ENCODE peak calls at places on chromosomes 5 and 9, in five cellular contexts. M, L, P, F and A are unnamed samples.

GRCh38 chr9:131635285-131635684 is 90.0 kb downstream of the PRRT1B start:
- DNase-seq in F (peak), M (no peak), P (peak), L (peak), A (peak)

GRCh38 chr9:38682713-38683112 is 37.2 kb downstream of the FAM240B start:
- DNase-seq in F (no peak), M (no peak), L (no peak), P (no peak), A (peak)

GRCh38 chr9:92265159-92265558 is 28.3 kb downstream of the IARS1 start:
- DNase-seq in M (no peak), F (no peak), P (no peak), L (peak), A (no peak)

GRCh38 chr9:70571247-70571646 is 156.8 kb upstream of the KLF9 start:
- DNase-seq in F (no peak), M (no peak), L (no peak), P (no peak), A (no peak)

GRCh38 chr5:144697847-144698262 is 527.2 kb downstream of the KCTD16 start:
- DNase-seq in F (no peak), M (no peak), P (no peak), L (no peak), A (no peak)

GRCh38 chr9:114078021-114078780 is at the start of gene AMBP:
- DNase-seq in P (peak), M (no peak), F (no peak), L (no peak), A (no peak)

GRCh38 chr9:137273616-137274320 is 3.8 kb upstream of the TOR4A start:
- DNase-seq in L (no peak), P (peak), M (no peak), F (no peak), A (no peak)

GRCh38 chr9:104682642-104683041 is 11.7 kb upstream of the OR13D1 start:
- DNase-seq in L (peak), M (peak), F (peak), P (no peak), A (peak)

GRCh38 chr9:107782381-107782780 is 292.8 kb upstream of the KLF4 start:
- DNase-seq in L (no peak), F (no peak), P (no peak), M (no peak), A (no peak)

GRCh38 chr5:173028811-173029327 is 27.3 kb upstream of the CREBRF start:
- DNase-seq in P (no peak), L (no peak), M (no peak), F (no peak), A (no peak)

GRCh38 chr5:176535101-176535654 is 2.0 kb downstream of the RNF44 start:
- DNase-seq in M (no peak), L (no peak), F (no peak), P (no peak), A (no peak)

GRCh38 chr5:141787376-141787775 is 90.8 kb downstream of the PCDH1 start:
- DNase-seq in P (no peak), M (no peak), L (no peak), F (no peak), A (no peak)

GRCh38 chr9:134992755-134993124 is 75.0 kb upstream of the FCN1 start:
- DNase-seq in L (no peak), F (no peak), P (no peak), M (no peak), A (no peak)

GRCh38 chr9:83934569-83935275 is 13.5 kb upstream of the KIF27 start:
- DNase-seq in M (no peak), F (no peak), P (no peak), L (no peak), A (no peak)

GRCh38 chr9:104805441-104805840 is 41.5 kb downstream of the NIPSNAP3B start:
- DNase-seq in M (no peak), F (no peak), P (no peak), L (no peak), A (no peak)

GRCh38 chr9:34691556-34691955 is 480 bp upstream of the CCL19 start:
- DNase-seq in F (no peak), P (no peak), L (no peak), M (no peak), A (no peak)

GRCh38 chr9:133359420-133360175 is 3.2 kb downstream of the SURF2 start:
- DNase-seq in L (peak), F (peak), P (no peak), M (no peak), A (peak)

GRCh38 chr5:139392678-139393496 is 2.0 kb downstream of the PROB1 start:
- DNase-seq in M (no peak), P (peak), L (peak), F (peak), A (peak)

GRCh38 chr9:32423371-32423770 is 38.9 kb downstream of the ACO1 start:
- DNase-seq in F (no peak), P (no peak), M (no peak), L (no peak), A (no peak)

GRCh38 chr9:27247756-27248155 is 49.2 kb downstream of the EQTN start:
- DNase-seq in P (peak), L (peak), M (peak), F (peak), A (peak)

GRCh38 chr9:16385590-16386578 is 484.6 kb downstream of the BNC2 start:
- DNase-seq in L (no peak), M (no peak), F (no peak), P (no peak), A (no peak)

DNA sequence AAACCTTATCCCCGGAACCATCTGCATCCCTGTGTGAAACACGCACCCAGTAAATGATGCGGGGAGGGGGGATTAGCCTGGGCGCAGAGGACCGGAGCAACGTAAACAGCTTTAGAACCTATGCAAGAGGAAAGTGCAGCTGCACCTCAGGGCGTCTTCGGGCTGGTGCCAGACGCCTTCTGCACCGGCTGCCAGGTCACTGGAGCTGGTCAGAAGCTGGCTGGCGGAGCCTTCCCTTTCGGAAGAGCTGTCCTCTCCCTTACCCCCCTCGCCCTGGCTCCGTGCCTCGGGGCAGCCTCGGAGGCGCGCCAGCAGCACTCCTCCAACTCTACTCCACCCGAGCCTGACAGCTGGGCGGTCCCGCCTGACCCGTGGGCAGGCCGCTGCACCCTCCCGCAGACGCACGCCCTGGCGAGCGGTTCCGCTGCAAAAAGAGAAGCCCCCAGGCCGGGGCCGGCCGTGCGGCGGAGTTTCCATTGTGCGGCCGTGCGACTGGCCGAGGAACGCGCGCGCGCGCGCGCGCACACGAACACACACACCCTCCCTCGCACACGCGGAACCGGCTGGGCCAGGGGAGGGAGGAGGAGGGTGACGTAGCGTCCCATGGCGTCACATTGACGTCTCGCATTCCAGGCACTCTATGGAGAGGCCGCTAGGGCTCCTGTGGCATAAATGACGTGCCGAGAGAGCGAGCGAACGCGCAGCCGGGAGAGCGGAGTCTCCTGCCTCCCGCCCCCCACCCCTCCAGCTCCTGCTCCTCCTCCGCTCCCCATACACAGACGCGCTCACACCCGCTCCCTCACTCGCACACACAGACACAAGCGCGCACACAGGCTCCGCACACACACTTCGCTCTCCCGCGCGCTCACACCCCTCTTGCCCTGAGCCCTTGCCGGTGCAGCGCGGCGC is at the start of gene NR4A3:
- DNase-seq in F (peak), L (peak), P (peak), M (peak), A (peak)
- H3K27ac ChIP-seq in F (peak), L (peak), P (peak), M (peak), A (peak)

GRCh38 chr5:20276061-20276958 is 288.3 kb upstream of the CDH18 start:
- DNase-seq in L (peak), P (no peak), M (no peak), F (no peak), A (no peak)
- H3K27ac ChIP-seq in L (no peak), P (no peak), M (no peak), F (no peak), A (no peak)

DNA sequence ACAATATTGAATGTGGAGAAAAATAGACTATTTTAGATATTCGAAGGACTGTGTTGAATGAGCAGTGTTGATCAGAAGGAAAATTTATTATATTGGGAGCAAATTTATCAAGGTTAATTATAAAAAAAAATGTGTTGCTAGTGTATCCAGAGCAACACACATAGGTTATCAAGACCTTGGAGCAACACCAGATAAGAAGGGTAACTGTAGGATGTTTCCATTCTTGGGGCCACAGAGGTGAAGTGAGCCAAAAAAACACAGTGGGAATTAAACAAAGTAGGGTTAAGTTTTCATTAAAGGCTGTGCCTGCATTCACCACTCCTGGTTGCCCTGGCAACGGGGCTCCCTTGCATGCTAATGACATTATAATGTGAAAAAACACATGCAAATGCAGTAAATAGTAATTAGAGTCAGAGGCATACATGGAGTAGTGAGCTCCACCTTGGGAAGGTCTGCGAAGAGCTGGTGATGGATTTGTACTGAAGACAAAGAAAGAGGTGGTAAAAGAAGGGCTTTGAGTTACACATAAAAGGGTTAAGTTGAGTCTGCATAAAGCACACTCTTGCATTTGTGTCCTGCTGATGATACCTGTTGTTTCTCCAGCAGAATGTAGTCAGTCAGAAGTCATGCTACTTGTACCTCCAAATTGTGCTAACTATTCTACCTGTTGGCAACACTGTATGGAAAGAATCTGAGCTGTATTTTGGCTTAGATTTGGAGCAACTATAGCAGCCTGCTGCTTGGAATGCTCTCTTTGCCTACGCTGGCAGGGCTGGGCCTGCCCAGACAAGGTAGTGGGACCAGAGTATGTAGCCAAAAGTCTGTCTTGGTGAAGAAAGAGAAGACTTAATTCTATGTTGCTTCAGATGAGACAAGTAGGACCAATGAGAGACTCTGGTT is 59.6 kb downstream of the ATG10 start:
- DNase-seq in L (no peak), P (no peak), M (peak), F (no peak), A (peak)
- H3K27ac ChIP-seq in L (no peak), P (no peak), M (peak), F (peak), A (peak)

GRCh38 chr5:76652809-76653414 is 29.7 kb upstream of the F2RL2 start:
- DNase-seq in P (no peak), F (no peak), L (no peak), M (no peak), A (no peak)

GRCh38 chr5:76657683-76658311 is 34.6 kb upstream of the F2RL2 start:
- DNase-seq in F (no peak), P (no peak), L (no peak), M (no peak), A (no peak)

GRCh38 chr5:76660360-76660759 is 37.2 kb upstream of the F2RL2 start:
- DNase-seq in F (no peak), L (no peak), M (no peak), P (no peak), A (no peak)

GRCh38 chr5:76662521-76662920 is 39.3 kb upstream of the F2RL2 start:
- DNase-seq in P (no peak), M (no peak), L (no peak), F (no peak), A (no peak)

GRCh38 chr5:76657091-76657490 is 33.9 kb upstream of the F2RL2 start:
- DNase-seq in P (no peak), M (no peak), F (no peak), L (no peak), A (no peak)
- H3K27ac ChIP-seq in P (no peak), M (no peak), F (no peak), L (no peak), A (no peak)